ENCODE peak calls at places on chromosomes 12 and 14, in eight cellular contexts. One of them, this sample, is unnamed.

GRCh38 chr14:93011650-93012317 is 88.8 kb downstream of the CHGA start:
- DNase-seq in ovary: no peak
- DNase-seq in AG04450: no peak
- DNase-seq in stomach: no peak
- DNase-seq in coronary artery: no peak
- DNase-seq in keratinocyte: no peak
- DNase-seq in A549: no peak
- DNase-seq in Calu3: no peak
- DNase-seq in this sample: no peak

GRCh38 chr12:15899282-15899870 is 11.8 kb upstream of the DERA start:
- DNase-seq in ovary: no peak
- DNase-seq in AG04450: no peak
- DNase-seq in stomach: no peak
- DNase-seq in coronary artery: no peak
- DNase-seq in keratinocyte: no peak
- DNase-seq in A549: no peak
- DNase-seq in Calu3: no peak
- DNase-seq in this sample: no peak

GRCh38 chr14:28651148-28651547 is 115.4 kb upstream of the FOXG1 start:
- DNase-seq in ovary: no peak
- DNase-seq in AG04450: no peak
- DNase-seq in stomach: no peak
- DNase-seq in coronary artery: no peak
- DNase-seq in keratinocyte: peak
- DNase-seq in A549: no peak
- DNase-seq in Calu3: no peak
- DNase-seq in this sample: no peak

GRCh38 chr12:88266851-88267360 is 124.8 kb downstream of the TMTC3 start:
- DNase-seq in ovary: no peak
- DNase-seq in AG04450: no peak
- DNase-seq in stomach: no peak
- DNase-seq in coronary artery: no peak
- DNase-seq in keratinocyte: no peak
- DNase-seq in A549: no peak
- DNase-seq in Calu3: no peak
- DNase-seq in this sample: no peak

GRCh38 chr12:26339976-26340375 is 144.6 kb downstream of the SSPN start:
- DNase-seq in ovary: no peak
- DNase-seq in AG04450: no peak
- DNase-seq in stomach: no peak
- DNase-seq in coronary artery: no peak
- DNase-seq in keratinocyte: no peak
- DNase-seq in A549: no peak
- DNase-seq in Calu3: no peak
- DNase-seq in this sample: no peak

GRCh38 chr12:62679569-62679968 is 212.9 kb downstream of the MON2 start:
- DNase-seq in ovary: no peak
- DNase-seq in AG04450: no peak
- DNase-seq in stomach: no peak
- DNase-seq in coronary artery: no peak
- DNase-seq in keratinocyte: no peak
- DNase-seq in A549: no peak
- DNase-seq in Calu3: no peak
- DNase-seq in this sample: no peak

GRCh38 chr12:7460375-7461259 is 16.7 kb upstream of the CD163L1 start:
- DNase-seq in ovary: no peak
- DNase-seq in AG04450: no peak
- DNase-seq in stomach: peak
- DNase-seq in coronary artery: no peak
- DNase-seq in keratinocyte: no peak
- DNase-seq in A549: peak
- DNase-seq in Calu3: peak
- DNase-seq in this sample: no peak

GRCh38 chr14:88683119-88683518 is 109.6 kb downstream of the EML5 start:
- DNase-seq in ovary: no peak
- DNase-seq in AG04450: no peak
- DNase-seq in stomach: no peak
- DNase-seq in coronary artery: no peak
- DNase-seq in keratinocyte: no peak
- DNase-seq in A549: no peak
- DNase-seq in Calu3: no peak
- DNase-seq in this sample: no peak

GRCh38 chr12:131088701-131089525 is 135.2 kb downstream of the ADGRD1 start:
- DNase-seq in ovary: no peak
- DNase-seq in AG04450: no peak
- DNase-seq in stomach: peak
- DNase-seq in coronary artery: peak
- DNase-seq in keratinocyte: no peak
- DNase-seq in A549: no peak
- DNase-seq in Calu3: no peak
- DNase-seq in this sample: peak

GRCh38 chr14:101604935-101605767 is 43.9 kb downstream of the DIO3 start:
- DNase-seq in ovary: no peak
- DNase-seq in AG04450: no peak
- DNase-seq in stomach: no peak
- DNase-seq in coronary artery: peak
- DNase-seq in keratinocyte: no peak
- DNase-seq in A549: no peak
- DNase-seq in Calu3: no peak
- DNase-seq in this sample: peak

GRCh38 chr12:128008341-128008740 is 258.6 kb upstream of the TMEM132C start:
- DNase-seq in ovary: no peak
- DNase-seq in AG04450: no peak
- DNase-seq in stomach: no peak
- DNase-seq in coronary artery: no peak
- DNase-seq in keratinocyte: no peak
- DNase-seq in A549: no peak
- DNase-seq in Calu3: no peak
- DNase-seq in this sample: no peak

GRCh38 chr12:93497456-93497855 is 30.1 kb downstream of the MRPL42 start:
- DNase-seq in ovary: no peak
- DNase-seq in AG04450: no peak
- DNase-seq in stomach: no peak
- DNase-seq in coronary artery: no peak
- DNase-seq in keratinocyte: no peak
- DNase-seq in A549: no peak
- DNase-seq in Calu3: no peak
- DNase-seq in this sample: no peak

GRCh38 chr14:33592298-33592697 is 358.6 kb downstream of the EGLN3 start:
- DNase-seq in ovary: no peak
- DNase-seq in AG04450: no peak
- DNase-seq in stomach: no peak
- DNase-seq in coronary artery: no peak
- DNase-seq in keratinocyte: no peak
- DNase-seq in A549: no peak
- DNase-seq in Calu3: no peak
- DNase-seq in this sample: no peak

GRCh38 chr12:127819066-127819465 is 447.9 kb upstream of the TMEM132C start:
- DNase-seq in ovary: no peak
- DNase-seq in AG04450: no peak
- DNase-seq in stomach: no peak
- DNase-seq in coronary artery: no peak
- DNase-seq in keratinocyte: no peak
- DNase-seq in A549: no peak
- DNase-seq in Calu3: no peak
- DNase-seq in this sample: no peak

GRCh38 chr14:35050652-35051051 is 4.6 kb downstream of the FAM177A1 start:
- DNase-seq in ovary: no peak
- DNase-seq in AG04450: no peak
- DNase-seq in stomach: no peak
- DNase-seq in coronary artery: no peak
- DNase-seq in keratinocyte: no peak
- DNase-seq in A549: peak
- DNase-seq in Calu3: no peak
- DNase-seq in this sample: no peak

GRCh38 chr12:94941440-94941862 is 62.0 kb downstream of the NDUFA12 start:
- DNase-seq in ovary: no peak
- DNase-seq in AG04450: no peak
- DNase-seq in stomach: no peak
- DNase-seq in coronary artery: peak
- DNase-seq in keratinocyte: peak
- DNase-seq in A549: no peak
- DNase-seq in Calu3: no peak
- DNase-seq in this sample: no peak

GRCh38 chr12:19373569-19373968 is 65.7 kb upstream of the AEBP2 start:
- DNase-seq in ovary: no peak
- DNase-seq in AG04450: no peak
- DNase-seq in stomach: no peak
- DNase-seq in coronary artery: no peak
- DNase-seq in keratinocyte: no peak
- DNase-seq in A549: no peak
- DNase-seq in Calu3: no peak
- DNase-seq in this sample: no peak

GRCh38 chr14:95222151-95222631 is 64.9 kb upstream of the DICER1 start:
- DNase-seq in ovary: no peak
- DNase-seq in AG04450: no peak
- DNase-seq in stomach: no peak
- DNase-seq in coronary artery: peak
- DNase-seq in keratinocyte: no peak
- DNase-seq in A549: no peak
- DNase-seq in Calu3: no peak
- DNase-seq in this sample: no peak

GRCh38 chr12:95224202-95225170 is 6.9 kb downstream of the VEZT start:
- DNase-seq in ovary: no peak
- DNase-seq in AG04450: no peak
- DNase-seq in stomach: no peak
- DNase-seq in coronary artery: no peak
- DNase-seq in keratinocyte: no peak
- DNase-seq in A549: no peak
- DNase-seq in Calu3: no peak
- DNase-seq in this sample: no peak

DNA sequence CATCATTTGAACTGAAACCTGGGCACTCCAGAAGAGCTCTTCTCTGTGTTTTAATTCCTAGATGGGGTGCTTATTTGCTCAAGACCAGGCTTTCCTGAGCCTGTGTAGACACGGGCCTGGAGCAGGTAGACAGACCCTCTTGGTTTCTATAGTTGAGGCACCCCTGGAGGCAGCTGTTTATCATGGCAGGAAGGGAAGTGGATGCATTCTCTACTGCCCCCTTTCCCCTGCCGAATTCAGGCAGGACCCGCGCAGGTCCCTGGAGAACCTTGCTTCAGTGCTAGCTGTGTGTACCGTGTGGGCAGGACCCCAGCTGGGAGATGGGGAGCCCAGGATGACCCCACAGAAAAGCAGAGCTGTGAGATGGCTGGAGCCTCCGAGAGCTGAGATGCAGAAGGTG is 6.0 kb downstream of the CACNA1C start:
- DNase-seq in ovary: no peak
- DNase-seq in AG04450: no peak
- DNase-seq in stomach: no peak
- DNase-seq in coronary artery: no peak
- DNase-seq in keratinocyte: no peak
- DNase-seq in A549: no peak
- DNase-seq in Calu3: no peak
- DNase-seq in this sample: no peak
- TF ChIP-seq CTCF in ovary: no peak
- TF ChIP-seq CTCF in AG04450: no peak
- TF ChIP-seq CTCF in stomach: no peak
- TF ChIP-seq CTCF in coronary artery: no peak
- TF ChIP-seq CTCF in keratinocyte: no peak
- TF ChIP-seq CTCF in A549: no peak
- TF ChIP-seq CTCF in Calu3: no peak
- TF ChIP-seq CTCF in this sample: no peak

GRCh38 chr12:46271846-46272245 is 3.0 kb upstream of the SLC38A1 start:
- DNase-seq in ovary: no peak
- DNase-seq in AG04450: no peak
- DNase-seq in stomach: no peak
- DNase-seq in coronary artery: no peak
- DNase-seq in keratinocyte: no peak
- DNase-seq in A549: no peak
- DNase-seq in Calu3: no peak
- DNase-seq in this sample: no peak
- TF ChIP-seq CTCF in ovary: no peak
- TF ChIP-seq CTCF in AG04450: no peak
- TF ChIP-seq CTCF in stomach: no peak
- TF ChIP-seq CTCF in coronary artery: no peak
- TF ChIP-seq CTCF in keratinocyte: no peak
- TF ChIP-seq CTCF in A549: no peak
- TF ChIP-seq CTCF in Calu3: no peak
- TF ChIP-seq CTCF in this sample: no peak

GRCh38 chr12:71685961-71686657 is at the start of gene TMEM19:
- DNase-seq in ovary: peak
- DNase-seq in AG04450: peak
- DNase-seq in stomach: peak
- DNase-seq in coronary artery: peak
- DNase-seq in keratinocyte: no peak
- DNase-seq in A549: peak
- DNase-seq in Calu3: peak
- DNase-seq in this sample: peak
- TF ChIP-seq CTCF in ovary: no peak
- TF ChIP-seq CTCF in AG04450: peak
- TF ChIP-seq CTCF in stomach: no peak
- TF ChIP-seq CTCF in coronary artery: no peak
- TF ChIP-seq CTCF in keratinocyte: peak
- TF ChIP-seq CTCF in A549: peak
- TF ChIP-seq CTCF in Calu3: no peak
- TF ChIP-seq CTCF in this sample: peak

DNA sequence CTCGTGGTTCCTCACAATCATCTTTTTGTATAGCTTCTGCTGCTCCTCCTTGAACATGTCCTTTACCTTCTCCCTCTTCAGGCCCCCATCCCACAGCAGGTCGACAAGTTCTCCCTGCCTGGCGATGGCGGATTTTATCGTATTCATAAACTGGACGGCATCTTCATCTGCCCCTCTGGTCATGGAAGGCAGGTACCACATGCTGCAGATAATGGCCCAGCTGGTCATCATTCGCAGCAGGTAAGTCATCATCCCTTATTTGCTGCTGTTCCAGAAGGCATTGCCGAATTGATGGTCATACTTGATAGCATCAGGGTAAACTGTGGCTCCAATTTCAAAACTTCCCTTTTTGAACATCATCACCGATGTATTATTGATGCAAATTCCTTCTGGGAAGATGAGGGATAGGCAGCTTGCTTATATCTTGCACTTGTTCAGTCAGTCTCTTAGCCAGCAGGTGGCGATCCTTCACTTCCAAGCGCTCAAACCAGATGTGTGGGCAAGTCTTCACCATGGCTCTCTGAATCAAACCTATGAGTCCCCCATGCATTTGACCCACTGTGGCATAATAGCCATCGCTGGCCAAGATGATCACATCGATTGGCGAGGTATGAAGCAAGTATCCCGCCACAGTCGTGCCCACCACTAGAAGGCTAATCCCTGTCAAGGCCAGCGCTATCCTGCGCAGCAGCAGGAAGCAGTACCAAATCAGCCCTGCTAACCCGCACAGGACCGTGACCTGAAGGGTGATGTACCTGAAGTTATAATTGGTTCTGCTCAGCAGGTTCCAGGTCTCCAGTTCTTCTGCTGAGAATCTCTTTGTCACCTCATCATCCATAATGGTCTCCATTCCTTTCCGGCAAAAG is 381.5 kb upstream of the STXBP6 start:
- DNase-seq in ovary: no peak
- DNase-seq in AG04450: no peak
- DNase-seq in stomach: peak
- DNase-seq in coronary artery: no peak
- DNase-seq in keratinocyte: no peak
- DNase-seq in A549: no peak
- DNase-seq in Calu3: no peak
- DNase-seq in this sample: no peak
- TF ChIP-seq CTCF in ovary: no peak
- TF ChIP-seq CTCF in AG04450: no peak
- TF ChIP-seq CTCF in stomach: no peak
- TF ChIP-seq CTCF in coronary artery: no peak
- TF ChIP-seq CTCF in keratinocyte: no peak
- TF ChIP-seq CTCF in A549: no peak
- TF ChIP-seq CTCF in Calu3: no peak
- TF ChIP-seq CTCF in this sample: no peak

This sample was measured in osteocyte.